ENCODE peak calls at places on chromosomes 1 and 21, in four cellular contexts. Z, X, R and K are unnamed samples.

GRCh38 chr1:209326876-209327275 is 256.6 kb upstream of the CAMK1G start:
- DNase-seq in X (no peak), R (no peak), Z (no peak), K (no peak)

GRCh38 chr1:226473325-226473724 is 65.4 kb upstream of the PARP1 start:
- DNase-seq in X (no peak), R (no peak), Z (no peak), K (no peak)

GRCh38 chr1:209707308-209707707 is 2.7 kb downstream of the HSD11B1 start:
- DNase-seq in R (no peak), X (no peak), Z (no peak), K (no peak)

GRCh38 chr1:93180723-93181613 is at the start of gene CCDC18:
- DNase-seq in X (no peak), Z (no peak), R (peak), K (peak)

GRCh38 chr21:44285547-44285992 is at the start of gene AIRE:
- DNase-seq in X (no peak), Z (no peak), R (no peak), K (no peak)

GRCh38 chr1:170369000-170369399 is 163.0 kb upstream of the GORAB start:
- DNase-seq in X (no peak), Z (no peak), R (no peak), K (no peak)

GRCh38 chr1:1069711-1070676 is 4.1 kb downstream of the RNF223 start:
- DNase-seq in Z (no peak), X (peak), R (no peak), K (no peak)

GRCh38 chr1:201444792-201445191 is 23.3 kb upstream of the TNNI1 start:
- DNase-seq in Z (no peak), R (no peak), X (no peak), K (no peak)

GRCh38 chr1:169475806-169476205 is 9.9 kb downstream of the SLC19A2 start:
- DNase-seq in R (no peak), Z (no peak), X (no peak), K (no peak)

GRCh38 chr1:46202975-46203737 is at the start of gene LURAP1:
- DNase-seq in X (peak), Z (peak), R (no peak), K (peak)

GRCh38 chr1:41424581-41425118 is 59.8 kb downstream of the EDN2 start:
- DNase-seq in R (no peak), Z (no peak), X (no peak), K (no peak)

GRCh38 chr1:181646723-181647122 is 163.4 kb downstream of the CACNA1E start:
- DNase-seq in R (no peak), Z (no peak), X (no peak), K (no peak)

GRCh38 chr1:206005761-206006160 is 2.6 kb upstream of the RAB7B start:
- DNase-seq in Z (no peak), R (no peak), X (no peak), K (no peak)

GRCh38 chr1:10319750-10320149 is 79.1 kb upstream of the PGD start:
- DNase-seq in X (no peak), R (no peak), Z (no peak), K (no peak)

GRCh38 chr1:109532365-109533136 is 7.1 kb upstream of the GPR61 start:
- DNase-seq in Z (peak), X (peak), R (peak), K (peak)

GRCh38 chr1:179293340-179294327 is at the start of gene SOAT1:
- DNase-seq in X (peak), Z (peak), R (peak), K (peak)

GRCh38 chr1:44485229-44485932 is 80.3 kb downstream of the RNF220 start:
- DNase-seq in Z (no peak), R (no peak), X (no peak), K (no peak)

GRCh38 chr21:34574984-34575529 is 39.9 kb downstream of the RCAN1 start:
- DNase-seq in R (no peak), Z (no peak), X (no peak), K (no peak)

GRCh38 chr1:9900142-9901043 is 9.7 kb downstream of the CTNNBIP1 start:
- DNase-seq in R (peak), X (no peak), Z (no peak), K (no peak)

GRCh38 chr21:36082140-36082742 is 12.4 kb downstream of the CBR1 start:
- DNase-seq in X (no peak), R (no peak), Z (no peak), K (no peak)

GRCh38 chr1:229432116-229432461 is 1.8 kb downstream of the ACTA1 start:
- DNase-seq in R (no peak), X (no peak), Z (no peak), K (no peak)

GRCh38 chr1:154745286-154745731 is 124.8 kb downstream of the KCNN3 start:
- DNase-seq in R (no peak), Z (no peak), X (no peak), K (no peak)